ENCODE peak calls at places on chromosomes 12 and 14, in eight cellular contexts. One of them, this sample, is unnamed.

GRCh38 chr12:92912052-92912451 is 17.0 kb downstream of the EEA1 start:
- DNase-seq in GM20000: no peak
- DNase-seq in NB4: peak; percentile 88
- DNase-seq in fibroblast of pulmonary artery: no peak
- DNase-seq in brain microvascular endothelial cell: no peak
- DNase-seq in AG09319: no peak
- DNase-seq in heart left ventricle: no peak
- DNase-seq in psoas muscle: no peak
- DNase-seq in this sample: no peak

GRCh38 chr14:61426048-61426447 is 104.7 kb downstream of the PRKCH start:
- DNase-seq in GM20000: no peak
- DNase-seq in psoas muscle: no peak
- DNase-seq in fibroblast of pulmonary artery: no peak
- DNase-seq in NB4: no peak
- DNase-seq in brain microvascular endothelial cell: no peak
- DNase-seq in heart left ventricle: no peak
- DNase-seq in AG09319: no peak
- DNase-seq in this sample: no peak

GRCh38 chr14:89617142-89617460 is 200.1 kb upstream of the FOXN3 start:
- DNase-seq in AG09319: no peak
- DNase-seq in heart left ventricle: no peak
- DNase-seq in GM20000: no peak
- DNase-seq in psoas muscle: no peak
- DNase-seq in brain microvascular endothelial cell: no peak
- DNase-seq in fibroblast of pulmonary artery: no peak
- DNase-seq in NB4: no peak
- DNase-seq in this sample: no peak

GRCh38 chr14:34181308-34181707 is 230.4 kb upstream of the EGLN3 start:
- DNase-seq in heart left ventricle: peak; percentile 14
- DNase-seq in brain microvascular endothelial cell: no peak
- DNase-seq in fibroblast of pulmonary artery: no peak
- DNase-seq in NB4: no peak
- DNase-seq in GM20000: no peak
- DNase-seq in AG09319: no peak
- DNase-seq in psoas muscle: no peak
- DNase-seq in this sample: no peak

GRCh38 chr14:93984987-93985410 is 8.6 kb upstream of the ASB2 start:
- DNase-seq in NB4: peak; percentile 75
- DNase-seq in heart left ventricle: no peak
- DNase-seq in GM20000: no peak
- DNase-seq in fibroblast of pulmonary artery: peak; percentile 59
- DNase-seq in AG09319: peak; percentile 40
- DNase-seq in psoas muscle: peak; percentile 72
- DNase-seq in brain microvascular endothelial cell: peak; percentile 89
- DNase-seq in this sample: no peak

GRCh38 chr14:104439625-104440024 is 139.9 kb upstream of the C14orf180 start:
- DNase-seq in fibroblast of pulmonary artery: no peak
- DNase-seq in AG09319: no peak
- DNase-seq in psoas muscle: no peak
- DNase-seq in GM20000: no peak
- DNase-seq in brain microvascular endothelial cell: no peak
- DNase-seq in heart left ventricle: no peak
- DNase-seq in NB4: no peak
- DNase-seq in this sample: no peak

GRCh38 chr12:79549531-79550271 is 141.1 kb downstream of the PAWR start:
- DNase-seq in fibroblast of pulmonary artery: peak; percentile 68
- DNase-seq in AG09319: no peak
- DNase-seq in psoas muscle: no peak
- DNase-seq in NB4: no peak
- DNase-seq in heart left ventricle: no peak
- DNase-seq in GM20000: no peak
- DNase-seq in brain microvascular endothelial cell: peak; percentile 75
- DNase-seq in this sample: no peak

GRCh38 chr14:93993382-93993781 is 3.7 kb upstream of the CCDC197 start:
- DNase-seq in NB4: no peak
- DNase-seq in brain microvascular endothelial cell: no peak
- DNase-seq in AG09319: no peak
- DNase-seq in fibroblast of pulmonary artery: no peak
- DNase-seq in GM20000: no peak
- DNase-seq in heart left ventricle: no peak
- DNase-seq in psoas muscle: no peak
- DNase-seq in this sample: no peak

GRCh38 chr14:94355191-94355794 is 32.2 kb upstream of the SERPINA6 start:
- DNase-seq in psoas muscle: peak; percentile 35
- DNase-seq in brain microvascular endothelial cell: peak; percentile 41
- DNase-seq in heart left ventricle: no peak
- DNase-seq in fibroblast of pulmonary artery: peak; percentile 74
- DNase-seq in GM20000: no peak
- DNase-seq in NB4: no peak
- DNase-seq in AG09319: peak; percentile 56
- DNase-seq in this sample: no peak

GRCh38 chr14:22163051-22163450 is 426.0 kb downstream of the DAD1 start:
- DNase-seq in psoas muscle: no peak
- DNase-seq in brain microvascular endothelial cell: no peak
- DNase-seq in AG09319: no peak
- DNase-seq in NB4: peak; percentile 25
- DNase-seq in GM20000: no peak
- DNase-seq in fibroblast of pulmonary artery: no peak
- DNase-seq in heart left ventricle: no peak
- DNase-seq in this sample: no peak

GRCh38 chr12:57993030-57993429 is 51.7 kb downstream of the ATP23 start:
- DNase-seq in AG09319: no peak
- DNase-seq in heart left ventricle: no peak
- DNase-seq in NB4: no peak
- DNase-seq in brain microvascular endothelial cell: no peak
- DNase-seq in psoas muscle: no peak
- DNase-seq in fibroblast of pulmonary artery: no peak
- DNase-seq in GM20000: no peak
- DNase-seq in this sample: no peak

GRCh38 chr14:23667134-23667533 is 31.0 kb downstream of the DHRS2 start:
- DNase-seq in NB4: no peak
- DNase-seq in GM20000: no peak
- DNase-seq in psoas muscle: no peak
- DNase-seq in AG09319: no peak
- DNase-seq in brain microvascular endothelial cell: no peak
- DNase-seq in fibroblast of pulmonary artery: no peak
- DNase-seq in heart left ventricle: no peak
- DNase-seq in this sample: no peak

GRCh38 chr14:98724734-98725133 is 547.3 kb downstream of the BCL11B start:
- DNase-seq in GM20000: no peak
- DNase-seq in brain microvascular endothelial cell: no peak
- DNase-seq in psoas muscle: no peak
- DNase-seq in fibroblast of pulmonary artery: no peak
- DNase-seq in heart left ventricle: no peak
- DNase-seq in AG09319: no peak
- DNase-seq in NB4: no peak
- DNase-seq in this sample: no peak

GRCh38 chr12:8154526-8154925 is 2.3 kb upstream of the ZNF705A start:
- DNase-seq in NB4: no peak
- DNase-seq in AG09319: no peak
- DNase-seq in brain microvascular endothelial cell: no peak
- DNase-seq in heart left ventricle: no peak
- DNase-seq in psoas muscle: no peak
- DNase-seq in GM20000: no peak
- DNase-seq in fibroblast of pulmonary artery: no peak
- DNase-seq in this sample: no peak

GRCh38 chr12:78018146-78018910 is 187.6 kb downstream of the NAV3 start:
- DNase-seq in GM20000: no peak
- DNase-seq in psoas muscle: no peak
- DNase-seq in NB4: no peak
- DNase-seq in fibroblast of pulmonary artery: peak; percentile 66
- DNase-seq in brain microvascular endothelial cell: peak; percentile 29
- DNase-seq in AG09319: no peak
- DNase-seq in heart left ventricle: no peak
- DNase-seq in this sample: no peak

GRCh38 chr14:95597784-95598204 is 62.9 kb downstream of the GLRX5 start:
- DNase-seq in NB4: no peak
- DNase-seq in psoas muscle: no peak
- DNase-seq in fibroblast of pulmonary artery: peak; percentile 5
- DNase-seq in AG09319: no peak
- DNase-seq in heart left ventricle: no peak
- DNase-seq in GM20000: peak; percentile 43
- DNase-seq in brain microvascular endothelial cell: peak; percentile 1
- DNase-seq in this sample: no peak

GRCh38 chr14:79254069-79254775 is 957.1 kb downstream of the DIO2 start:
- DNase-seq in AG09319: no peak
- DNase-seq in NB4: no peak
- DNase-seq in psoas muscle: no peak
- DNase-seq in heart left ventricle: no peak
- DNase-seq in GM20000: no peak
- DNase-seq in fibroblast of pulmonary artery: peak; percentile 27
- DNase-seq in brain microvascular endothelial cell: peak; percentile 79
- DNase-seq in this sample: no peak

GRCh38 chr12:107092669-107093546 is 441 bp downstream of the CRY1 start:
- DNase-seq in fibroblast of pulmonary artery: peak; percentile 41
- DNase-seq in heart left ventricle: peak; percentile 20
- DNase-seq in psoas muscle: peak; percentile 51
- DNase-seq in GM20000: peak; percentile 27
- DNase-seq in brain microvascular endothelial cell: peak; percentile 32
- DNase-seq in AG09319: no peak
- DNase-seq in NB4: peak; percentile 72
- DNase-seq in this sample: no peak

GRCh38 chr14:104118006-104118844 is 20.2 kb upstream of the KIF26A start:
- DNase-seq in AG09319: no peak
- DNase-seq in NB4: no peak
- DNase-seq in heart left ventricle: no peak
- DNase-seq in brain microvascular endothelial cell: no peak
- DNase-seq in GM20000: no peak
- DNase-seq in fibroblast of pulmonary artery: no peak
- DNase-seq in psoas muscle: peak; percentile 18
- DNase-seq in this sample: no peak

GRCh38 chr12:3364661-3365264 is 126.2 kb upstream of the PRMT8 start:
- DNase-seq in fibroblast of pulmonary artery: no peak
- DNase-seq in brain microvascular endothelial cell: no peak
- DNase-seq in AG09319: no peak
- DNase-seq in GM20000: no peak
- DNase-seq in heart left ventricle: no peak
- DNase-seq in psoas muscle: no peak
- DNase-seq in NB4: no peak
- DNase-seq in this sample: no peak

GRCh38 chr12:3366451-3367155 is 124.4 kb upstream of the PRMT8 start:
- DNase-seq in brain microvascular endothelial cell: no peak
- DNase-seq in psoas muscle: no peak
- DNase-seq in NB4: no peak
- DNase-seq in fibroblast of pulmonary artery: no peak
- DNase-seq in heart left ventricle: no peak
- DNase-seq in AG09319: no peak
- DNase-seq in GM20000: no peak
- DNase-seq in this sample: no peak

GRCh38 chr12:3363608-3364007 is 127.4 kb upstream of the PRMT8 start:
- DNase-seq in heart left ventricle: peak; percentile 32
- DNase-seq in GM20000: no peak
- DNase-seq in fibroblast of pulmonary artery: no peak
- DNase-seq in AG09319: no peak
- DNase-seq in brain microvascular endothelial cell: no peak
- DNase-seq in psoas muscle: no peak
- DNase-seq in NB4: no peak
- DNase-seq in this sample: no peak

GRCh38 chr12:3364226-3364625 is 126.8 kb upstream of the PRMT8 start:
- DNase-seq in psoas muscle: no peak
- DNase-seq in fibroblast of pulmonary artery: no peak
- DNase-seq in heart left ventricle: no peak
- DNase-seq in NB4: no peak
- DNase-seq in brain microvascular endothelial cell: no peak
- DNase-seq in AG09319: no peak
- DNase-seq in GM20000: no peak
- DNase-seq in this sample: no peak

GRCh38 chr12:3365416-3366385 is 125.3 kb upstream of the PRMT8 start:
- DNase-seq in heart left ventricle: peak; percentile 32
- DNase-seq in GM20000: no peak
- DNase-seq in NB4: no peak
- DNase-seq in AG09319: no peak
- DNase-seq in brain microvascular endothelial cell: no peak
- DNase-seq in psoas muscle: no peak
- DNase-seq in fibroblast of pulmonary artery: no peak
- DNase-seq in this sample: peak; percentile 52
- TF ChIP-seq CTCF in heart left ventricle: no peak
- TF ChIP-seq CTCF in GM20000: no peak
- TF ChIP-seq CTCF in NB4: no peak
- TF ChIP-seq CTCF in AG09319: no peak
- TF ChIP-seq CTCF in brain microvascular endothelial cell: no peak
- TF ChIP-seq CTCF in psoas muscle: no peak
- TF ChIP-seq CTCF in fibroblast of pulmonary artery: no peak
- TF ChIP-seq CTCF in this sample: no peak

GRCh38 chr14:91509083-91509877 is 830 bp downstream of the PPP4R3A start:
- DNase-seq in NB4: peak; percentile 59
- DNase-seq in brain microvascular endothelial cell: no peak
- DNase-seq in heart left ventricle: peak; percentile 33
- DNase-seq in psoas muscle: peak; percentile 39
- DNase-seq in AG09319: no peak
- DNase-seq in fibroblast of pulmonary artery: no peak
- DNase-seq in GM20000: peak; percentile 53
- DNase-seq in this sample: no peak
- TF ChIP-seq CTCF in NB4: no peak
- TF ChIP-seq CTCF in brain microvascular endothelial cell: no peak
- TF ChIP-seq CTCF in heart left ventricle: no peak
- TF ChIP-seq CTCF in psoas muscle: no peak
- TF ChIP-seq CTCF in AG09319: no peak
- TF ChIP-seq CTCF in fibroblast of pulmonary artery: no peak
- TF ChIP-seq CTCF in GM20000: no peak
- TF ChIP-seq CTCF in this sample: no peak

DNA sequence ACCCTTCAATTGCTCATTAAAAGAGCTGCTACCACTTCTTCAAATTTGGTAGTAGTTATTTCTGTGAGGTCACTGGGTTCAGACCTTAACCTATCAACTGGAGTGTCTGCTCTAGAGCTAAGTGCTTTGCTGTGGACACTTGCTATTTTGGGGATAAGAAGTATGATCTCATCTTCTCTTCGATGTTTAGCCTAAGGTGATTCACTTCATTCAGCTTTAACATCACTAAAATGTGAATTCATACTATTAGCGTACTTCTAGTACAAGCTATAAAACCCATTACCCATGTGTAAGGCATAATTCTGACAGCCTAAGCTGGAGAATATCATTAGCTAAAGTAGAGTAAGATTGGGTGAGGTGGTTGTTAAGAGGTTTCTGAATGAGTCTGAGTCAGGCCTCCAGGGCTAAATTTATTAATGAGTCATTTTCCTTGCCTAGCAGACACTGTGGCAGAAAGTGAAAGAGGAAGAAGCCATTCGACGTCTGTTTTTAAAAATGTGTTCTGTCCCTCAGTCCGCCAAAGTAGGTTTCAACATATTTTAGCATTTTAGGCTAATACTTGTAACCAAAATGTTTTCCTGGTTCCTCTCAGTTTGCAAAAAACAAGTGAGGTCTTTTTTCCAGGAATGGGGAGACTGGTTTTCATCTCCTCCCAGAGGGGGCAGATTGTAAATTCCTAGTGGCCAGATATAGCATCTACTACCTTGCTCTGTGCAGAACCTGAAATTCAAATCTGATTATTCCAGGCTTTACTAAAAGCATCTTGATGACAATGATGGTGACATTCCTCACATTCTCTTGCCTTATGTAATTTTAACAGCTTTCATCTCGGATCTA is 103.6 kb downstream of the SSPN start:
- DNase-seq in NB4: peak; percentile 96
- DNase-seq in fibroblast of pulmonary artery: peak; percentile 69
- DNase-seq in heart left ventricle: no peak
- DNase-seq in brain microvascular endothelial cell: peak; percentile 73
- DNase-seq in psoas muscle: no peak
- DNase-seq in GM20000: peak; percentile 83
- DNase-seq in AG09319: no peak
- DNase-seq in this sample: no peak
- TF ChIP-seq CTCF in NB4: peak; percentile 35
- TF ChIP-seq CTCF in fibroblast of pulmonary artery: peak; percentile 42
- TF ChIP-seq CTCF in heart left ventricle: no peak
- TF ChIP-seq CTCF in brain microvascular endothelial cell: peak; percentile 58
- TF ChIP-seq CTCF in psoas muscle: no peak
- TF ChIP-seq CTCF in GM20000: no peak
- TF ChIP-seq CTCF in AG09319: peak; percentile 12
- TF ChIP-seq CTCF in this sample: no peak

GRCh38 chr12:50620050-50620974 is 115.5 kb downstream of the DIP2B start:
- DNase-seq in NB4: no peak
- DNase-seq in psoas muscle: no peak
- DNase-seq in heart left ventricle: no peak
- DNase-seq in fibroblast of pulmonary artery: peak; percentile 83
- DNase-seq in AG09319: peak; percentile 49
- DNase-seq in brain microvascular endothelial cell: peak; percentile 94
- DNase-seq in GM20000: no peak
- DNase-seq in this sample: no peak
- TF ChIP-seq CTCF in NB4: no peak
- TF ChIP-seq CTCF in psoas muscle: no peak
- TF ChIP-seq CTCF in heart left ventricle: no peak
- TF ChIP-seq CTCF in fibroblast of pulmonary artery: peak; percentile 18
- TF ChIP-seq CTCF in AG09319: peak; percentile 23
- TF ChIP-seq CTCF in brain microvascular endothelial cell: peak; percentile 16
- TF ChIP-seq CTCF in GM20000: no peak
- TF ChIP-seq CTCF in this sample: no peak

This sample was measured in D721Med.